ENCODE peak calls at places on chromosomes 1 and 21, in eight cellular contexts. S is pancreas; M is fibroblast of pulmonary artery; N is bronchial epithelial cell; A is CD8-positive, alpha-beta T cell; T is brain microvascular endothelial cell; J is fibroblast of lung; Q is body of pancreas. K is an unnamed sample.
A peak's percentile ranks its signal among the peaks of the same experiment; 100 is the strongest.

GRCh38 chr1:11518791-11519628 is 40.1 kb downstream of the DISP3 start:
- DNase-seq in S (no peak), M (no peak), N (no peak), A (no peak), T (no peak), J (no peak), Q (no peak), K (no peak)

GRCh38 chr21:42530167-42530518 is 16.5 kb downstream of the SLC37A1 start:
- DNase-seq in S (no peak), M (no peak), N (no peak), A (no peak), T (no peak), J (no peak), Q (no peak), K (no peak)

GRCh38 chr1:185144233-185144632 is 12.5 kb downstream of the TRMT1L start:
- DNase-seq in S (no peak), M (peak; percentile 57), N (peak; percentile 30), A (no peak), T (no peak), J (peak; percentile 62), Q (no peak), K (peak; percentile 10)

GRCh38 chr1:8780405-8780804 is 37.0 kb downstream of the RERE start:
- DNase-seq in S (no peak), M (no peak), N (no peak), A (no peak), T (no peak), J (no peak), Q (no peak), K (no peak)

GRCh38 chr1:228917342-228917741 is 182.1 kb downstream of the RHOU start:
- DNase-seq in S (no peak), M (no peak), N (no peak), A (no peak), T (no peak), J (no peak), Q (no peak), K (no peak)

GRCh38 chr1:69263982-69264381 is 303.7 kb upstream of the LRRC7 start:
- DNase-seq in S (no peak), M (peak; percentile 65), N (peak; percentile 10), A (no peak), T (no peak), J (peak; percentile 73), Q (peak; percentile 16), K (peak; percentile 5)

GRCh38 chr21:42061866-42062542 is 9.1 kb upstream of the UMODL1 start:
- DNase-seq in S (no peak), M (no peak), N (no peak), A (peak; percentile 74), T (no peak), J (no peak), Q (no peak), K (no peak)

GRCh38 chr1:11858968-11859871 is 475 bp upstream of the NPPB start:
- DNase-seq in S (peak; percentile 89), M (peak; percentile 74), N (peak; percentile 20), A (peak; percentile 78), T (peak; percentile 57), J (peak; percentile 59), Q (peak; percentile 67), K (peak; percentile 58)

GRCh38 chr1:59332983-59333382 is 36.1 kb downstream of the FGGY start:
- DNase-seq in S (no peak), M (peak; percentile 64), N (peak; percentile 79), A (no peak), T (peak; percentile 22), J (peak; percentile 84), Q (no peak), K (peak; percentile 68)

GRCh38 chr21:34602061-34602460 is 12.9 kb downstream of the RCAN1 start:
- DNase-seq in S (no peak), M (no peak), N (no peak), A (no peak), T (no peak), J (no peak), Q (no peak), K (no peak)

GRCh38 chr1:222823673-222824072 is 8.8 kb downstream of the DISP1 start:
- DNase-seq in S (no peak), M (no peak), N (no peak), A (no peak), T (no peak), J (no peak), Q (no peak), K (no peak)

GRCh38 chr1:222833484-222833883 is 18.6 kb downstream of the DISP1 start:
- DNase-seq in S (no peak), M (no peak), N (no peak), A (no peak), T (no peak), J (no peak), Q (no peak), K (no peak)

GRCh38 chr1:222829868-222830267 is 15.0 kb downstream of the DISP1 start:
- DNase-seq in S (no peak), M (peak; percentile 71), N (no peak), A (no peak), T (no peak), J (peak; percentile 88), Q (no peak), K (no peak)

GRCh38 chr1:222824641-222825040 is 9.8 kb downstream of the DISP1 start:
- DNase-seq in S (no peak), M (no peak), N (no peak), A (no peak), T (no peak), J (peak; percentile 42), Q (no peak), K (no peak)

DNA sequence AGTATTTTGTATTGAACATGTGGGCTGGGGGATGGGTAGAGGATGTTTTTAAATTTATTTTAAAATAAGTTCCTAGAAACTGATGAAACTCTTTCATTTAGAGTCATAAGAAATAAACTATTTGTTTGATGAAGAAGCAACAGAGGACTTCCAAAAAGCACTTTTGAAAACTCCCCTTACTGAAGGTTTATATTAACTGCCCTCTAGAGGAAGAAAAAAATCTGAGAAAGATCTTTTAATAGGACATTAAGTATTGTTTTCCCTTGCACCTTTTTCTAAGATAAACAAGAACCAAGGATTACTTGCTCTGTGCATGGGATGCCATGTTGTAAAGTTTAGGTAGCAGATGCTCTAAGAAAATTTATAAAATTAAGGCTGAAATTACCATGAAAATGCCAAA is 14.1 kb downstream of the DISP1 start:
- DNase-seq in S (no peak), M (no peak), N (no peak), A (no peak), T (no peak), J (no peak), Q (no peak), K (no peak)
- TF ChIP-seq CTCF in S (no peak), M (peak; percentile 27), N (no peak), A (no peak), T (peak; percentile 4), J (peak; percentile 34), Q (no peak), K (peak; percentile 17)

DNA sequence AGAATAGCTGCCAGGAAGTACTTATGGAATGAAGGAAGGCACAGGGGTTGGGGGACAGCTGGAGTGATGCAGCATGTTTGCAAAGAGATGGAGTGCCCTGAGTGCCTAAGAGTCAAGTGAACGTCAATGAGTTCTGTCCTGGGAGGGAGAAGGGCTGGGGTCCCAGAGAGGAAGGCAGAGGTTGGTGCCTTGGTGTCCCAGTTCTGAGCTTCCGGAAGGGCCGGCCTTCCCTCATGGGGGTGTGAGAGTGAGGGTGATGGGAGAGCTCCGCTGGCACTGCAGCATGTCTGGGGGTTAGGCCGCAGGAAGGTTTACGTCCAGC is 17.6 kb downstream of the NES start:
- DNase-seq in S (no peak), M (no peak), N (no peak), A (no peak), T (no peak), J (no peak), Q (no peak), K (no peak)
- H3K4me3 ChIP-seq in S (no peak overlapping the region), M (no peak overlapping the region), N (no peak overlapping the region), A (no peak overlapping the region), T (peak overlapping the region; percentile 20), J (no peak overlapping the region), Q (no peak overlapping the region), K (no peak overlapping the region)

DNA sequence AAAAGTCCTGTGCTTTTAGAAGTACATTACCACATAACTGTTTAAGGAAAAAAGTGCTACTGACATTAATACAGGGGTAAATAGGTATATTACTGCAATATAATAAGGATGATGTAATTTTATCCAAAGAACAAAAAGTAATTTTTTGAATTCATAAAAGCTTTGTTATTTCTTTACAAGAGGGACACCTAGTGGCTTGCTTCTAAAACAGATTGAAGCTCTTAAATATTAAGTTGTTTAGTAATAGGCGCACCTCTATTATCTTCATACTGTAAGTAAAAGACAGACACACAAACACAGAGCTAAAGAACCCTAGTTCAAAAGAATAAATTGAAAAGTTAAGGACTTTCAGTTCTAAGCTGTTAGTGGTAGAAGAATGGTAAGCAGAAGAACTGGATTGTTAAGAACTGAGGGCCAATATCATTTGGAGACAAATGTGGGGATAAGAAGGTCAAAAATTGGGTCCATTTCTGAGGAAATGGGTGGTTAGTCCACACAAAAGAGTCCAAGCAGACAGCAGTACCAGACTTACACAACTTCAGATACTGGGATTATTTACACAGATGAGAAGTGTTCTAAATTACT is 15.4 kb downstream of the ZNHIT6 start:
- DNase-seq in S (no peak), M (peak; percentile 82), N (peak; percentile 66), A (no peak), T (peak; percentile 13), J (peak; percentile 56), Q (no peak), K (peak; percentile 53)
- TF ChIP-seq CTCF in S (peak; percentile 11), M (peak; percentile 55), N (peak; percentile 15), A (no peak), T (peak; percentile 33), J (peak; percentile 42), Q (peak; percentile 42), K (peak; percentile 39)

GRCh38 chr1:221715321-221716169 is 26.3 kb downstream of the DUSP10 start:
- DNase-seq in S (no peak), M (no peak), N (peak; percentile 64), A (no peak), T (no peak), J (peak; percentile 52), Q (peak; percentile 49), K (peak; percentile 63)

GRCh38 chr1:221712198-221712684 is 29.6 kb downstream of the DUSP10 start:
- DNase-seq in S (no peak), M (peak; percentile 78), N (peak; percentile 87), A (peak; percentile 39), T (peak; percentile 73), J (peak; percentile 97), Q (no peak), K (peak; percentile 84)

GRCh38 chr1:221712776-221713431 is 29.0 kb downstream of the DUSP10 start:
- DNase-seq in S (no peak), M (no peak), N (no peak), A (peak; percentile 81), T (no peak), J (no peak), Q (no peak), K (no peak)

GRCh38 chr1:221716713-221717490 is 25.0 kb downstream of the DUSP10 start:
- DNase-seq in S (no peak), M (no peak), N (no peak), A (no peak), T (no peak), J (no peak), Q (no peak), K (peak; percentile 28)

GRCh38 chr1:221714227-221715116 is 27.4 kb downstream of the DUSP10 start:
- DNase-seq in S (peak; percentile 24), M (no peak), N (no peak), A (no peak), T (no peak), J (no peak), Q (no peak), K (no peak)
- H3K4me3 ChIP-seq in S (no peak overlapping the region), M (no peak overlapping the region), N (no peak overlapping the region), A (no peak overlapping the region), T (no peak overlapping the region), J (no peak overlapping the region), Q (no peak overlapping the region), K (no peak overlapping the region)